ENCODE peak calls at places on chromosomes 16 and 17, in four cellular contexts. X is RWPE1, E is thoracic aorta, M is uterus. A is an unnamed sample.

GRCh38 chr16:56729351-56729735 is 586 bp upstream of the NUP93 start:
- DNase-seq in E (no peak), M (no peak), X (no peak), A (no peak)

GRCh38 chr17:46792071-46792470 is 26.4 kb downstream of the WNT3 start:
- DNase-seq in X (no peak), M (no peak), E (no peak), A (no peak)

GRCh38 chr16:83351846-83352245 is 455.9 kb upstream of the HSBP1 start:
- DNase-seq in M (no peak), E (no peak), X (no peak), A (no peak)

GRCh38 chr17:81514735-81515529 is 2.3 kb upstream of the ACTG1 start:
- DNase-seq in E (no peak), M (peak; percentile 87), X (peak; percentile 74), A (no peak)

GRCh38 chr16:56289862-56290261 is 98.6 kb downstream of the GNAO1 start:
- DNase-seq in E (no peak), M (no peak), X (no peak), A (no peak)

GRCh38 chr17:38605852-38606645 is at the start of gene SRCIN1:
- DNase-seq in M (peak; percentile 56), X (no peak), E (no peak), A (no peak)

GRCh38 chr17:28365487-28365886 is 488 bp upstream of the SEBOX start:
- DNase-seq in E (no peak), X (no peak), M (no peak), A (no peak)

GRCh38 chr17:2094891-2095535 is 40.1 kb downstream of the HIC1 start:
- DNase-seq in X (no peak), E (no peak), M (peak; percentile 62), A (no peak)

GRCh38 chr17:50479522-50480141 is 972 bp downstream of the RSAD1 start:
- DNase-seq in X (peak; percentile 74), M (peak; percentile 70), E (no peak), A (peak; percentile 93)

GRCh38 chr16:19823322-19823721 is 61.3 kb downstream of the GPRC5B start:
- DNase-seq in E (no peak), X (no peak), M (no peak), A (no peak)

GRCh38 chr17:43217614-43218087 is 6.0 kb downstream of the TMEM106A start:
- DNase-seq in X (no peak), E (no peak), M (no peak), A (no peak)

GRCh38 chr17:59151591-59151990 is 3.4 kb downstream of the SKA2 start:
- DNase-seq in E (no peak), X (no peak), M (no peak), A (no peak)

DNA sequence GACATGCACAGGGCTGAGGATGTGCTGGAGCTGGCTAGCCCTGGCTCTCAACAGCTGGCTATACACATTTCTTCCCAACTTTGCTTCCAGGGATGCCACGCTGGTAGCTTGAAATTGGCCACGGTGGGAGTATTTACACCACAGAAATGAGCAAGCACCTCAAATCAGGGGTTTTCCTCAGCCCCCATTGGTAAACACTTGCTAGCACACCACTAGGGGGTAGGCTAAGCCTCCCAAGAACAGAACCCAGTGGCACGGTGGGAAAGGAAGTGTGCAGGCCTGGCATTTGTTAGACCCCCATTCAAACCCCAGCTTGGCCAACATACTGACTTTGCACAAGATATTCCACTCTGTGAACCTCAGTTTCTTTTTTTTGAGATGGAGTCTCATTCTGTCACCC is 12.9 kb downstream of the DRC3 start:
- DNase-seq in X (no peak), M (no peak), E (no peak), A (no peak)
- TF ChIP-seq CTCF in X (no peak), M (no peak), E (no peak), A (no peak)

DNA sequence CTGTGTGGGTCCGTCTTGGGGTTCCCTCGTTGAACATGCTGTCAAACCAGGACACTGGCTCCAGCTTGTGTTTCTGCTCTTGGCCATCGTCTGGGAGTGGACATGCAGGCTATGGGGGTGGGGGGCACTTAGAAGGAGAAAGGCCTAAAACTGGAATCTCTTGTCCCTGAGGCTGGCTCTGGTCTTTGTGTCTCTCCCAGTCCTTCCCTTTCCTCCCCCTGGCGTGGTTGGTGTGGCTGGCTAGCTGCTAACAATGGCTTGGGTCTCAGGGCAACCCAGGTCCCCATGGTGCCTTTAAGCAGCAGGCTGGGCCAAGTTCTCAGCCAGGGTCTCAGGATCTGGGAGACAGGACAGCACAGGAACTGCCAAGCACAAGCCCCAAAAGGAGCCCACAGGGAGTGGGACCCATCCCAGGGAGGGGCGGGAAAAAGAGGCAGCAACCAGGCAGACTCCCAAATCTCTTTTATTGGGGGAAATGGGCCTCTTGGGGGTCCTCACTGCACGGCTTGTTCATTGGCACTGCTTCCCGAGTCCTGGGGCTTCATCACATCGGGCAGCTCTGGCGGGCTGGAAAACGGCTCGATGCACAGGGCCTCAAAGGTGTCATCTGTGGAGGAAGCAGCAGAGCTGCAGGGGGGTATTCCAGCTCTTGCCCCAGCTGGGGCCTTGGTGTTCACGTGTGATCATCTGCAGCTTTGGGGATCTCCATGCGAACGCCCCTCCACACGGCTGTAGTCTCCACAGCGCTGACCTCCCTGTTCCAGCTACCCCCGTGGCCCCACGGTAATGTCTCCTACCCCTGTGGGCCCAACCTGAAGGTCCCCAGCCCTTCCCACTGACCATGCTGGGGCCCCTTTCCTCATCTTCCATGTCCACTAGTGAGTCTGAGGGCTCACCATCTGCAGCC is 5.3 kb downstream of the ELOB start:
- DNase-seq in X (no peak), E (no peak), M (no peak), A (no peak)
- H3K27ac ChIP-seq in X (peak overlapping the region; percentile 93), E (no peak overlapping the region), M (no peak overlapping the region), A (no peak overlapping the region)

GRCh38 chr16:30368792-30369090 is 1.6 kb downstream of the TBC1D10B start:
- DNase-seq in X (no peak), E (no peak), M (no peak), A (no peak)

GRCh38 chr16:30370444-30371247 is at the start of gene TBC1D10B:
- DNase-seq in M (peak; percentile 100), E (peak; percentile 97), X (peak; percentile 100), A (peak; percentile 100)

GRCh38 chr16:30371248-30371816 is 1.0 kb upstream of the TBC1D10B start:
- DNase-seq in M (no peak), E (no peak), X (no peak), A (no peak)

GRCh38 chr16:30369091-30369937 is 980 bp downstream of the TBC1D10B start:
- DNase-seq in E (no peak), X (no peak), M (no peak), A (no peak)

DNA sequence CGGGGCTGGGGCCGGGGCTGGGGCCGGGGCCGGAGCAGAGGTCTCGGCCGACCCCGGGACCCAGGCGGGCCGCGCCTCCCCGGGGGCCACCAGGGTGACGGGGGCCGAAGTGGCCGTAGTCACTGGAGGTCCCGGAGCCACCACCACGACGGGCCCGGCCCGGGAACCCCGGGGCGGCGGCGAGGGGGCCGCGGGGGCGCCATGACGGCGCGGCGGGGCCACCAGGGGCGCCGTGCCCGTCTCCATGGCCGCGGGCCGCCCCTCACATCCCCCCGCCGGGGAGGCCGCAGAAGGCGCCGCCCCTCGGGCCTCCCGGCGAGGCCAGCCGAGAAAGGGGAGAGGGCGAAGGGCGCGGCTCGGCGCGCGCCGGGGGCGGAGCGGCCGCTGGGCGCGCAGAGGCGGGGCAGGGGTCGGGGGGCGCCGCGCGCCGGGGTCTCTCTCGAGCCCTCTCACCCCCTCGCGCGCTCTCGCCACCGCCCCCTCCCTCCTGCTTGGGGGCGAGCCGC is 303 bp downstream of the TBC1D10B start:
- DNase-seq in X (no peak), E (no peak), M (no peak), A (no peak)
- TF ChIP-seq CTCF in X (no peak), E (no peak), M (peak; percentile 19), A (no peak)

DNA sequence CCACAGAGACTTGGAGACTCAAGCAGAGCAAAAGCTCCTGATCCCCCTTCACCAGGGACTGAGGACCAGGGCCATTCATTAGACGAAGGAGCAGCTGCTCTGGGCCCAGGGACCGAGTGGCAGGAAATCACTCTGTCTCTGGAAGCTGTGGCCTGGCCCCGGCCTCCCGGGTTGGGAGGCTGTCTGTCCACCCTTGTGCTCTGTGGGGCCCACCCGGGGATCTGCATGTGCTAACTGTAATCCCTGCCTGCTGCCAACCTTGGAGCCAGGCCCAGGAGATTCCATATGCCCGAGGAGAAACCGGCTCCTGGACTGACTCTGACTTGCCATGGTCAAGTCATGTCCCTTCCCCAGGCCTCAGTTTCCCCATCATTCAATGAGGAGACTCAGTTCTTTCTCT is 27.5 kb upstream of the C1QL1 start:
- DNase-seq in M (no peak), X (no peak), E (no peak), A (no peak)
- H3K27ac ChIP-seq in M (no peak overlapping the region), X (no peak overlapping the region), E (no peak overlapping the region), A (no peak overlapping the region)

DNA sequence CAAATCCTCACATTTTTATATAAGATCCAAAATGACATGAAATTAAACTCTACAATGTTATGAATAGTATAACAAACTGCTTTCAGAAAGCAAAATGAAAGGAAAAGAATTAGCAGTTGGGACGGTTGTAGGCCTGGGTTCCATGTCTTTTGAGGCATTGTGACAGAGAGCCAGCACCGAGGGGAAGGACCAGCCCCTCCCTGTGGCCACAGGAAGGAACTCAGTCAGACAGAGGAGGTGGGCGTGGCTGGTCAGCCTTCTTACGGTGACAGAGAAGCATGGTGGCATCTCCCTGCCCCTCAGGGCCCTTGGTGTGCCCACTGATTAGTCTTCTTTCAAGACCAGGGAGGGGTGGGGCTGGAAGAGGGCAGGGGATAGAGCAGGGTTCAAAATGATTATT is 5.7 kb downstream of the ZNF319 start:
- DNase-seq in M (no peak), X (no peak), E (no peak), A (no peak)
- TF ChIP-seq CTCF in M (no peak), X (no peak), E (no peak), A (no peak)

DNA sequence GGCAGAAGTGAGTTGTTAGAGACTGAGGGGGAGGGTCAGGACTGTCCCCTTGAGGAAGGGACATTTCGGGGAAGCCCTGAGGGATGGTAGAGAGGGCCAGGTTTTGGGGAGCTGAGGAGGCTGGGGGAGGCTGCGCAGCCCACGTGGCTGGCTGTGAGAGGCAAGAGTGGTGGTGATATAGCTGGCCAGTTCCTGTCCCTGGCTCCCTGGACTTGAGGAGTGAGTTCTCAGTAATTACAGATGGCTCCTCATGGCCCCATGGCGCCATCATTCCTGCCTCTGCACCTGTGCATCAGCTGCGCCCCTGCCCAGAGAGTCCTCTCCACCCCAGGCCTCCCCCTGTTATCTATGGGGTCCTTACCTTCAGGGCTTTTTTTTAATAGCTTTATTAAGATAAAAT is 30.3 kb downstream of the MPRIP start:
- DNase-seq in X (no peak), M (peak; percentile 10), E (no peak), A (no peak)
- H3K27ac ChIP-seq in X (peak overlapping the region; percentile 88), M (peak overlapping the region; percentile 14), E (no peak overlapping the region), A (no peak overlapping the region)

A was measured in esophagus muscularis mucosa.